ENCODE peak calls at places on chromosomes 5 and 9, in five cellular contexts. C, Z, D, X and E are unnamed samples.

GRCh38 chr9:27856054-27856453 is 282.8 kb upstream of the C9orf72 start:
- DNase-seq in Z (no peak), X (no peak), C (no peak), D (no peak), E (no peak)

GRCh38 chr5:92505925-92506324 is 1075.1 kb downstream of the NR2F1-AS1 start:
- DNase-seq in Z (no peak), D (no peak), X (no peak), C (no peak), E (no peak)

GRCh38 chr5:167699434-167699833 is 592.0 kb upstream of the WWC1 start:
- DNase-seq in Z (no peak), X (no peak), C (no peak), D (no peak), E (no peak)

GRCh38 chr9:127149010-127149409 is 26.6 kb upstream of the ANGPTL2 start:
- DNase-seq in X (no peak), C (no peak), D (no peak), Z (no peak), E (no peak)

GRCh38 chr9:124007157-124007460 is 4.5 kb upstream of the LHX2 start:
- DNase-seq in D (no peak), X (no peak), Z (no peak), C (no peak), E (no peak)

GRCh38 chr9:16726023-16726422 is 144.4 kb downstream of the BNC2 start:
- DNase-seq in D (no peak), C (no peak), X (no peak), Z (no peak), E (no peak)

GRCh38 chr5:67015577-67016290 is 180.9 kb downstream of the CD180 start:
- DNase-seq in X (no peak), Z (no peak), C (no peak), D (no peak), E (no peak)

GRCh38 chr5:56070795-56071539 is 76.2 kb upstream of the IL6ST start:
- DNase-seq in X (no peak), C (no peak), D (no peak), Z (no peak), E (no peak)

GRCh38 chr9:121783523-121784507 is 132.4 kb downstream of the DAB2IP start:
- DNase-seq in Z (peak), X (no peak), D (no peak), C (no peak), E (no peak)

GRCh38 chr9:76255781-76256455 is 138.3 kb downstream of the RFK start:
- DNase-seq in Z (peak), X (peak), D (no peak), C (no peak), E (peak)

GRCh38 chr9:33813712-33814641 is 3.0 kb upstream of the UBE2R2 start:
- DNase-seq in X (no peak), D (no peak), Z (no peak), C (no peak), E (peak)

GRCh38 chr5:35902032-35902681 is 36.3 kb downstream of the CAPSL start:
- DNase-seq in D (no peak), X (no peak), C (no peak), Z (no peak), E (no peak)

GRCh38 chr5:180596668-180597231 is 5.5 kb upstream of the SCGB3A1 start:
- DNase-seq in Z (peak), C (no peak), X (no peak), D (no peak), E (no peak)

GRCh38 chr5:58274199-58274598 is 185.7 kb downstream of the PLK2 start:
- DNase-seq in Z (no peak), C (no peak), X (no peak), D (no peak), E (no peak)

GRCh38 chr5:153584131-153584530 is 93.7 kb downstream of the GRIA1 start:
- DNase-seq in D (no peak), C (no peak), X (no peak), Z (no peak), E (no peak)

GRCh38 chr5:135625486-135625885 is 46.7 kb upstream of the CXCL14 start:
- DNase-seq in D (no peak), Z (no peak), C (no peak), X (no peak), E (no peak)

GRCh38 chr5:101590384-101590783 is 687.3 kb upstream of the ST8SIA4 start:
- DNase-seq in C (no peak), D (no peak), Z (no peak), X (no peak), E (no peak)

GRCh38 chr9:135531096-135531495 is 9.9 kb downstream of the LCN1 start:
- DNase-seq in Z (peak), X (no peak), C (no peak), D (no peak), E (no peak)

GRCh38 chr5:72237415-72237814 is 82.6 kb downstream of the MRPS27 start:
- DNase-seq in D (no peak), C (no peak), Z (no peak), X (no peak), E (no peak)

GRCh38 chr9:128846680-128847030 is 17.1 kb upstream of the SPOUT1 start:
- DNase-seq in Z (no peak), X (no peak), D (no peak), C (no peak), E (no peak)

GRCh38 chr5:120512068-120512467 is 48.0 kb downstream of the PRR16 start:
- DNase-seq in X (no peak), Z (no peak), C (no peak), D (no peak), E (no peak)

GRCh38 chr5:147439253-147439652 is 70.6 kb downstream of the DPYSL3 start:
- DNase-seq in D (no peak), X (no peak), C (no peak), Z (no peak), E (no peak)

GRCh38 chr5:1703352-1704050 is 96.1 kb downstream of the MRPL36 start:
- DNase-seq in C (no peak), D (no peak), Z (no peak), X (no peak), E (no peak)

GRCh38 chr9:111458139-111459009 is 25.8 kb downstream of the ECPAS start:
- DNase-seq in Z (no peak), D (no peak), C (no peak), X (no peak), E (no peak)

GRCh38 chr5:95986001-95986400 is 24.4 kb upstream of the ELL2 start:
- DNase-seq in X (no peak), C (no peak), D (no peak), Z (no peak), E (no peak)

GRCh38 chr5:89401659-89402058 is 518.7 kb upstream of the MEF2C start:
- DNase-seq in X (no peak), C (no peak), Z (no peak), D (no peak), E (no peak)

GRCh38 chr5:121350493-121350892 is 501.2 kb upstream of the FTMT start:
- DNase-seq in C (no peak), X (no peak), D (no peak), Z (no peak), E (no peak)

GRCh38 chr5:37549411-37549810 is 170.3 kb downstream of the WDR70 start:
- DNase-seq in C (no peak), D (no peak), X (no peak), Z (no peak), E (no peak)

GRCh38 chr9:8917978-8918739 is 1118.6 kb upstream of the DMAC1 start:
- DNase-seq in C (no peak), X (no peak), D (no peak), Z (no peak), E (no peak)